ENCODE peak calls at places on chromosomes 6 and 20, in six cellular contexts. Y, C, S, X, T and H are unnamed samples.

GRCh38 chr20:31719644-31720485 is 2.8 kb downstream of the BCL2L1 start:
- DNase-seq in Y (peak), S (no peak), X (no peak), T (peak), C (no peak), H (no peak)

GRCh38 chr20:18034039-18034438 is 23.7 kb downstream of the OVOL2 start:
- DNase-seq in C (no peak), T (no peak), S (no peak), X (no peak), Y (no peak), H (no peak)

GRCh38 chr20:36541227-36542018 is at the start of gene MYL9:
- DNase-seq in C (peak), Y (peak), S (peak), T (peak), X (peak), H (peak)

GRCh38 chr6:37835923-37836322 is 16.4 kb downstream of the ZFAND3 start:
- DNase-seq in T (no peak), Y (no peak), S (no peak), X (no peak), C (no peak), H (no peak)

GRCh38 chr6:139262519-139263300 is 29.1 kb downstream of the TXLNB start:
- DNase-seq in X (no peak), T (no peak), Y (no peak), C (no peak), S (peak), H (no peak)

GRCh38 chr6:19608546-19608945 is 228.6 kb upstream of the ID4 start:
- DNase-seq in X (no peak), T (no peak), C (no peak), S (no peak), Y (no peak), H (no peak)

GRCh38 chr20:63942250-63943006 is 13.8 kb downstream of the UCKL1 start:
- DNase-seq in T (no peak), X (no peak), C (peak), S (peak), Y (peak), H (no peak)

GRCh38 chr20:3815703-3816315 is 4.5 kb upstream of the AP5S1 start:
- DNase-seq in S (no peak), C (no peak), Y (no peak), T (no peak), X (no peak), H (no peak)

GRCh38 chr6:8090650-8091049 is 11.7 kb downstream of the EEF1E1 start:
- DNase-seq in C (no peak), T (no peak), S (no peak), Y (no peak), X (no peak), H (no peak)

GRCh38 chr6:161233986-161234620 is 39.8 kb downstream of the AGPAT4 start:
- DNase-seq in T (peak), X (no peak), C (no peak), S (peak), Y (no peak), H (no peak)

GRCh38 chr6:162058281-162058875 is 669.2 kb downstream of the PRKN start:
- DNase-seq in S (no peak), C (no peak), T (no peak), X (peak), Y (no peak), H (no peak)

GRCh38 chr6:37052027-37052628 is 46.7 kb downstream of the FGD2 start:
- DNase-seq in C (no peak), Y (peak), S (no peak), X (no peak), T (no peak), H (no peak)

GRCh38 chr6:56838016-56838555 is 116.8 kb upstream of the BEND6 start:
- DNase-seq in T (no peak), X (no peak), Y (no peak), C (no peak), S (no peak), H (no peak)

GRCh38 chr20:49674383-49675352 is 39.0 kb downstream of the B4GALT5 start:
- DNase-seq in X (no peak), Y (no peak), S (peak), T (peak), C (no peak), H (no peak)

GRCh38 chr6:137799950-137800568 is 67.0 kb upstream of the TNFAIP3 start:
- DNase-seq in Y (peak), S (peak), X (peak), C (no peak), T (peak), H (no peak)

DNA sequence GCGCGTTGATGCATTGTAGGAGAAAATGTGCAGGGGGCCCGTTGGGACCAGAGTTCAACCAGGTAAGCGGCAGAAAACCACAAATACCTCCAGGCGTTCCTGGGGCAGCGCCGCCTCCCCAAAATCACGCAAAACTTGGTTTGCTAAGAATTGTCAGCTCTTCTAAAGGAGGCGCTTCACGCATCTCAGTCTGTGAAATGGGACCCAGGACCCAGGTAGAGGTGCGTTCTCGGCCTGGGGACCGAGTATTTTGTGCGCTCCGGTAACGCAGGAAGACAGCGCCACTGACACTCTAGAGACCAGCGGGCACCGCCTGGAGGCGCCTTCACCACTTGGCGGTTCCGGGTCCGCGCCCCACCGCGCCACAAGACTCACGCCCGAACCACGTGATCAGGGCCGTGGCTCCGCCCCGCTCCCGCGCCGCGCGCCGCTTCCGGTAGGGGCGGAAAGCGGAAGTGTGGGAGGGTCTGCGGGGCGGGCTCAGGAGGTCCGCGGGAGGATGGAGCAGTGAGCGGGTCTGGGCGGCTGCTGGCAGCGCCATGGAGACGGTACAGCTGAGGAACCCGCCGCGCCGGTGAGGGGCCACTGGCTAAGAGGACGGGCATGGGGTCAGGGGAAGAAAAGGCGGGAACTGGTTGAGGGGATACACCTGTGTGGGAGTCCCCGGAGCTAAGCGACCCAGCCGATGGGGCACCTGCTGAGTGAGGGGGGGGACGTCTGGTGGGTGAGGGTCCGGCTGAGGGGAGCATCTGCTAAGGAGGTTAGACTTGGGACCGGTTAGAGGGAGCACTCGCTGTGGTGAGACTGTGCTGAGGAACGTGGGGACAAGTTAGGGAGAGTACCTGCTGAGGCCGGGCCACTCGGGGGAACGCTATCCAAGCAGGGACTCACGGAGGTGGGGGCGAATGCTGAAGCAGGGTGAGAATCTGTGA is at the start of gene STK4:
- DNase-seq in C (peak), T (peak), Y (peak), S (peak), X (peak), H (peak)
- TF ChIP-seq CTCF in C (peak), T (peak), Y (peak), S (peak), X (peak), H (peak)

GRCh38 chr6:146526192-146526591 is 17.4 kb upstream of the RAB32 start:
- DNase-seq in S (no peak), C (no peak), T (peak), X (no peak), Y (no peak), H (no peak)
- TF ChIP-seq CTCF in S (no peak), C (no peak), T (peak), X (no peak), Y (peak), H (peak)

GRCh38 chr6:29753309-29753644 is 30.0 kb downstream of the HLA-F start:
- DNase-seq in T (no peak), X (no peak), Y (no peak), C (no peak), S (no peak), H (no peak)
- TF ChIP-seq CTCF in T (peak), X (no peak), Y (no peak), C (no peak), S (no peak), H (no peak)

GRCh38 chr6:3137057-3137777 is 18.7 kb downstream of the BPHL start:
- DNase-seq in Y (no peak), T (no peak), S (peak), C (no peak), X (peak), H (no peak)
- TF ChIP-seq CTCF in Y (no peak), T (no peak), S (no peak), C (no peak), X (no peak), H (no peak)

GRCh38 chr6:107116923-107117417 is 1.7 kb upstream of the BEND3 start:
- DNase-seq in C (no peak), X (no peak), T (no peak), S (no peak), Y (no peak), H (no peak)
- TF ChIP-seq CTCF in C (no peak), X (no peak), T (no peak), S (no peak), Y (no peak), H (no peak)